ENCODE peak calls at places on chromosomes 1 and 21, in nine cellular contexts. A is naive thymus-derived CD8-positive, alpha-beta T cell; O is AG09309; W is A549; B is NCI-H69; T is stimulated activated CD8-positive, alpha-beta memory T cell treated with anti-CD3 and anti-CD28 coated beads, Interleukin-12 subunit alpha, Interleukin-12 subunit beta, amount 100 ng/mL, for 1 hour; G is adrenal gland; J is esophagus squamous epithelium; D is CD4-positive, CD25-positive, alpha-beta regulatory T cell. E is an unnamed sample.
A peak's percentile ranks its signal among the peaks of the same experiment; 100 is the strongest.

GRCh38 chr1:63984891-63985290 is 211.1 kb downstream of the ROR1 start:
- DNase-seq in A (no peak), O (no peak), W (no peak), B (no peak), T (no peak), G (no peak), J (no peak), D (no peak), E (no peak)

GRCh38 chr1:39016604-39017171 is 9.5 kb upstream of the NDUFS5 start:
- DNase-seq in A (no peak), O (no peak), W (no peak), B (no peak), T (no peak), G (no peak), J (no peak), D (no peak), E (no peak)

GRCh38 chr1:59198565-59198964 is 98.3 kb upstream of the FGGY start:
- DNase-seq in A (no peak), O (peak; percentile 57), W (no peak), B (peak; percentile 87), T (no peak), G (no peak), J (no peak), D (no peak), E (no peak)

GRCh38 chr1:21894034-21894881 is 42.9 kb downstream of the HSPG2 start:
- DNase-seq in A (no peak), O (no peak), W (no peak), B (no peak), T (no peak), G (no peak), J (no peak), D (no peak), E (no peak)

GRCh38 chr21:20802201-20802600 is 196.0 kb upstream of the NCAM2 start:
- DNase-seq in A (no peak), O (no peak), W (no peak), B (no peak), T (no peak), G (no peak), J (no peak), D (no peak), E (no peak)

GRCh38 chr1:207822124-207822601 is 70.3 kb downstream of the CD46 start:
- DNase-seq in A (no peak), O (no peak), W (no peak), B (peak; percentile 3), T (no peak), G (no peak), J (no peak), D (no peak), E (no peak)

GRCh38 chr1:235357485-235358378 is 9.5 kb upstream of the TBCE start:
- DNase-seq in A (no peak), O (no peak), W (no peak), B (peak; percentile 49), T (no peak), G (no peak), J (no peak), D (no peak), E (no peak)

GRCh38 chr1:202691846-202692245 is 18.4 kb downstream of the SYT2 start:
- DNase-seq in A (no peak), O (no peak), W (no peak), B (peak; percentile 88), T (no peak), G (no peak), J (no peak), D (no peak), E (no peak)

GRCh38 chr1:13792429-13792828 is 92.4 kb downstream of the PRDM2 start:
- DNase-seq in A (no peak), O (peak; percentile 74), W (no peak), B (no peak), T (no peak), G (no peak), J (no peak), D (no peak), E (no peak)

GRCh38 chr1:53625049-53625448 is 113.9 kb downstream of the GLIS1 start:
- DNase-seq in A (no peak), O (peak; percentile 72), W (no peak), B (no peak), T (no peak), G (peak; percentile 30), J (no peak), D (no peak), E (no peak)

GRCh38 chr1:27594542-27595510 is 9.1 kb downstream of the AHDC1 start:
- DNase-seq in A (no peak), O (no peak), W (no peak), B (no peak), T (no peak), G (no peak), J (no peak), D (no peak), E (no peak)

GRCh38 chr21:39924577-39925308 is 57.5 kb downstream of the PCP4 start:
- DNase-seq in A (no peak), O (no peak), W (no peak), B (peak; percentile 14), T (no peak), G (no peak), J (no peak), D (no peak), E (no peak)

GRCh38 chr1:94650301-94650700 is 108.7 kb upstream of the F3 start:
- DNase-seq in A (no peak), O (no peak), W (no peak), B (no peak), T (no peak), G (no peak), J (no peak), D (no peak), E (no peak)

GRCh38 chr21:41564871-41565281 is 56.9 kb upstream of the TMPRSS2 start:
- DNase-seq in A (no peak), O (peak; percentile 67), W (no peak), B (no peak), T (no peak), G (no peak), J (no peak), D (no peak), E (no peak)

GRCh38 chr1:31306278-31306677 is 9.4 kb downstream of the ZCCHC17 start:
- DNase-seq in A (no peak), O (peak; percentile 86), W (no peak), B (no peak), T (no peak), G (no peak), J (no peak), D (no peak), E (no peak)

GRCh38 chr1:42368096-42368795 is 12.3 kb upstream of the RIMKLA start:
- DNase-seq in A (no peak), O (no peak), W (no peak), B (no peak), T (no peak), G (no peak), J (no peak), D (no peak), E (no peak)

GRCh38 chr21:46179708-46180078 is 4.6 kb downstream of the SPATC1L start:
- DNase-seq in A (no peak), O (no peak), W (no peak), B (no peak), T (no peak), G (no peak), J (no peak), D (no peak), E (no peak)

GRCh38 chr1:208137144-208137682 is 107.0 kb downstream of the PLXNA2 start:
- DNase-seq in A (no peak), O (no peak), W (no peak), B (peak; percentile 95), T (no peak), G (no peak), J (no peak), D (no peak), E (no peak)

GRCh38 chr1:73593379-73593778 is 604.6 kb downstream of the LRRIQ3 start:
- DNase-seq in A (no peak), O (no peak), W (no peak), B (peak; percentile 33), T (no peak), G (peak; percentile 58), J (no peak), D (no peak), E (no peak)

GRCh38 chr1:171828794-171829193 is 12.5 kb upstream of the DNM3 start:
- DNase-seq in A (no peak), O (no peak), W (no peak), B (no peak), T (no peak), G (no peak), J (no peak), D (no peak), E (no peak)

GRCh38 chr1:198234511-198235251 is 77.9 kb downstream of the NEK7 start:
- DNase-seq in A (no peak), O (no peak), W (no peak), B (peak; percentile 76), T (no peak), G (no peak), J (no peak), D (no peak), E (no peak)

GRCh38 chr1:204685236-204686006 is at the start of gene LRRN2:
- DNase-seq in A (no peak), O (no peak), W (peak; percentile 60), B (peak; percentile 87), T (no peak), G (no peak), J (no peak), D (no peak), E (no peak)

GRCh38 chr1:1623631-1624442 is 8.1 kb upstream of the MMP23B start:
- DNase-seq in A (no peak), O (no peak), W (no peak), B (no peak), T (no peak), G (no peak), J (no peak), D (no peak), E (no peak)

GRCh38 chr21:45993210-45994085 is 11.9 kb downstream of the COL6A1 start:
- DNase-seq in A (no peak), O (no peak), W (no peak), B (no peak), T (no peak), G (peak; percentile 11), J (no peak), D (no peak), E (peak; percentile 1)

GRCh38 chr1:195130598-195130997 is 1477.6 kb downstream of the KCNT2 start:
- DNase-seq in A (no peak), O (no peak), W (no peak), B (no peak), T (no peak), G (no peak), J (no peak), D (no peak), E (no peak)

GRCh38 chr1:90371106-90371813 is 345.8 kb downstream of the BARHL2 start:
- DNase-seq in A (no peak), O (peak; percentile 17), W (no peak), B (peak; percentile 54), T (no peak), G (no peak), J (no peak), D (no peak), E (no peak)

GRCh38 chr1:227775841-227776240 is 39.6 kb upstream of the PRSS38 start:
- DNase-seq in A (no peak), O (no peak), W (no peak), B (no peak), T (no peak), G (no peak), J (no peak), D (no peak), E (no peak)

GRCh38 chr1:172603816-172604215 is 55.1 kb upstream of the FASLG start:
- DNase-seq in A (no peak), O (no peak), W (no peak), B (peak; percentile 7), T (no peak), G (no peak), J (no peak), D (no peak), E (no peak)

GRCh38 chr1:199550384-199551067 is 477.0 kb upstream of the NR5A2 start:
- DNase-seq in A (no peak), O (no peak), W (no peak), B (peak; percentile 39), T (no peak), G (no peak), J (no peak), D (no peak), E (no peak)

GRCh38 chr1:27542463-27543273 is 52.7 kb upstream of the WASF2 start:
- DNase-seq in A (no peak), O (no peak), W (peak; percentile 88), B (no peak), T (no peak), G (peak; percentile 85), J (no peak), D (no peak), E (no peak)

GRCh38 chr21:44531606-44532128 is 8.3 kb downstream of the KRTAP10-1 start:
- DNase-seq in A (no peak), O (no peak), W (no peak), B (no peak), T (no peak), G (no peak), J (no peak), D (no peak), E (no peak)

E was measured in thoracic aorta.